ENCODE peak calls at places on chromosome 22, in five cellular contexts. One of them, this sample, is unnamed.

GRCh38 chr22:30212363-30212995 is 34.1 kb downstream of the LIF start:
- DNase-seq in Calu3: peak
- DNase-seq in nephron progenitor cell: no peak
- DNase-seq in dorsolateral prefrontal cortex: no peak
- DNase-seq in occipital lobe: no peak
- DNase-seq in this sample: peak

GRCh38 chr22:40058265-40058664 is 63.5 kb downstream of the FAM83F start:
- DNase-seq in Calu3: no peak
- DNase-seq in occipital lobe: no peak
- DNase-seq in nephron progenitor cell: no peak
- DNase-seq in dorsolateral prefrontal cortex: no peak
- DNase-seq in this sample: peak

GRCh38 chr22:37633693-37634504 is 5.6 kb upstream of the SH3BP1 start:
- DNase-seq in occipital lobe: peak
- DNase-seq in Calu3: no peak
- DNase-seq in dorsolateral prefrontal cortex: peak
- DNase-seq in nephron progenitor cell: peak
- DNase-seq in this sample: peak

GRCh38 chr22:50483977-50484853 is 2.4 kb upstream of the MIOX start:
- DNase-seq in Calu3: peak
- DNase-seq in occipital lobe: no peak
- DNase-seq in nephron progenitor cell: no peak
- DNase-seq in dorsolateral prefrontal cortex: no peak
- DNase-seq in this sample: no peak

GRCh38 chr22:42743501-42743991 is 22.9 kb upstream of the A4GALT start:
- DNase-seq in dorsolateral prefrontal cortex: no peak
- DNase-seq in nephron progenitor cell: no peak
- DNase-seq in occipital lobe: no peak
- DNase-seq in Calu3: no peak
- DNase-seq in this sample: peak

GRCh38 chr22:29811377-29811776 is 26.7 kb downstream of the ASCC2 start:
- DNase-seq in Calu3: peak
- DNase-seq in dorsolateral prefrontal cortex: no peak
- DNase-seq in occipital lobe: no peak
- DNase-seq in nephron progenitor cell: no peak
- DNase-seq in this sample: no peak

GRCh38 chr22:48941903-48942625 is 885.6 kb downstream of the BRD1 start:
- DNase-seq in occipital lobe: no peak
- DNase-seq in Calu3: no peak
- DNase-seq in dorsolateral prefrontal cortex: peak
- DNase-seq in nephron progenitor cell: no peak
- DNase-seq in this sample: no peak

GRCh38 chr22:37060801-37061610 is 9.5 kb downstream of the KCTD17 start:
- DNase-seq in occipital lobe: no peak
- DNase-seq in dorsolateral prefrontal cortex: no peak
- DNase-seq in Calu3: no peak
- DNase-seq in nephron progenitor cell: no peak
- DNase-seq in this sample: no peak

GRCh38 chr22:19292262-19293230 is 1.0 kb upstream of the CLTCL1 start:
- DNase-seq in nephron progenitor cell: peak
- DNase-seq in occipital lobe: no peak
- DNase-seq in dorsolateral prefrontal cortex: no peak
- DNase-seq in Calu3: no peak
- DNase-seq in this sample: peak